ENCODE peak calls at places on chromosomes 7 and 10, in ten cellular contexts. Y, J, Z, Q, D, E, G, K, W and O are unnamed samples.

GRCh38 chr7:50436133-50436802 is 13.9 kb downstream of the FIGNL1 start:
- DNase-seq in Y (no peak), J (no peak), Z (no peak), Q (no peak), D (no peak), E (no peak), G (no peak), K (no peak), W (no peak), O (no peak)

GRCh38 chr10:27449571-27449970 is 54.5 kb upstream of the RAB18 start:
- DNase-seq in Y (no peak), J (no peak), Z (no peak), Q (no peak), D (no peak), E (no peak), G (no peak), K (no peak), W (no peak), O (peak)

GRCh38 chr10:24814568-24815313 is 91.1 kb upstream of the ARHGAP21 start:
- DNase-seq in Y (no peak), J (no peak), Z (no peak), Q (no peak), D (no peak), E (no peak), G (no peak), K (no peak), W (no peak), O (no peak)

GRCh38 chr7:106476751-106477150 is 184.2 kb downstream of the CCDC71L start:
- DNase-seq in Y (no peak), J (no peak), Z (no peak), Q (no peak), D (no peak), E (no peak), G (no peak), K (no peak), W (no peak), O (no peak)

GRCh38 chr7:50513166-50513871 is 51.9 kb downstream of the DDC start:
- DNase-seq in Y (no peak), J (no peak), Z (no peak), Q (no peak), D (peak), E (no peak), G (no peak), K (no peak), W (peak), O (peak)

GRCh38 chr7:76262683-76263402 is 39.6 kb upstream of the HSPB1 start:
- DNase-seq in Y (peak), J (peak), Z (no peak), Q (no peak), D (peak), E (peak), G (peak), K (peak), W (peak), O (peak)

GRCh38 chr7:14902589-14902963 is at the start of gene DGKB:
- DNase-seq in Y (peak), J (peak), Z (peak), Q (no peak), D (peak), E (peak), G (peak), K (peak), W (peak), O (no peak)

GRCh38 chr10:14416308-14416700 is 85.6 kb upstream of the FRMD4A start:
- DNase-seq in Y (no peak), J (no peak), Z (no peak), Q (no peak), D (no peak), E (no peak), G (no peak), K (no peak), W (no peak), O (no peak)

GRCh38 chr10:30041394-30042105 is 17.8 kb downstream of the JCAD start:
- DNase-seq in Y (no peak), J (no peak), Z (no peak), Q (no peak), D (no peak), E (no peak), G (no peak), K (no peak), W (no peak), O (no peak)

GRCh38 chr10:61901829-61902447 is 439 bp downstream of the ARID5B start:
- DNase-seq in Y (peak), J (no peak), Z (no peak), Q (no peak), D (peak), E (peak), G (peak), K (peak), W (peak), O (no peak)

GRCh38 chr7:91517408-91517807 is 253.2 kb downstream of the FZD1 start:
- DNase-seq in Y (no peak), J (no peak), Z (no peak), Q (no peak), D (no peak), E (no peak), G (no peak), K (no peak), W (no peak), O (no peak)

GRCh38 chr10:107576746-107577145 is 412.2 kb upstream of the SORCS1 start:
- DNase-seq in Y (no peak), J (no peak), Z (no peak), Q (no peak), D (peak), E (no peak), G (no peak), K (no peak), W (no peak), O (peak)

GRCh38 chr10:53387546-53387945 is 615.0 kb upstream of the MBL2 start:
- DNase-seq in Y (no peak), J (no peak), Z (no peak), Q (no peak), D (no peak), E (no peak), G (no peak), K (no peak), W (no peak), O (no peak)

GRCh38 chr10:75984067-75984466 is 552.6 kb downstream of the LRMDA start:
- DNase-seq in Y (no peak), J (no peak), Z (no peak), Q (no peak), D (no peak), E (peak), G (no peak), K (no peak), W (no peak), O (no peak)

GRCh38 chr7:4249241-4249640 is 432.9 kb upstream of the FOXK1 start:
- DNase-seq in Y (no peak), J (no peak), Z (no peak), Q (no peak), D (no peak), E (peak), G (no peak), K (no peak), W (no peak), O (no peak)

GRCh38 chr10:124831116-124831515 is 29.5 kb downstream of the ABRAXAS2 start:
- DNase-seq in Y (no peak), J (no peak), Z (no peak), Q (no peak), D (no peak), E (no peak), G (no peak), K (no peak), W (no peak), O (no peak)

GRCh38 chr7:139777304-139777890 is 401 bp downstream of the HIPK2 start:
- DNase-seq in Y (peak), J (peak), Z (peak), Q (peak), D (peak), E (peak), G (peak), K (peak), W (peak), O (no peak)

GRCh38 chr10:91389636-91390512 is 20.3 kb upstream of the HECTD2 start:
- DNase-seq in Y (peak), J (peak), Z (no peak), Q (no peak), D (no peak), E (no peak), G (no peak), K (peak), W (no peak), O (no peak)

GRCh38 chr10:1549591-1550290 is 187.6 kb downstream of the ADARB2 start:
- DNase-seq in Y (no peak), J (no peak), Z (no peak), Q (no peak), D (no peak), E (no peak), G (no peak), K (no peak), W (no peak), O (no peak)

GRCh38 chr7:6169805-6170520 is 102.5 kb downstream of the CYTH3 start:
- DNase-seq in Y (peak), J (no peak), Z (no peak), Q (no peak), D (no peak), E (peak), G (peak), K (no peak), W (no peak), O (no peak)

GRCh38 chr10:11225935-11226334 is 208.3 kb downstream of the CELF2 start:
- DNase-seq in Y (no peak), J (no peak), Z (peak), Q (peak), D (peak), E (no peak), G (peak), K (no peak), W (no peak), O (peak)

GRCh38 chr7:34320926-34321609 is 336.9 kb upstream of the NPSR1 start:
- DNase-seq in Y (peak), J (peak), Z (peak), Q (no peak), D (peak), E (peak), G (peak), K (peak), W (peak), O (peak)
- H3K4me3 ChIP-seq in Y (no peak), J (peak), Z (peak), Q (no peak), D (no peak), E (no peak), G (peak), K (peak), W (no peak), O (no peak)

GRCh38 chr10:122463466-122464157 is 2.3 kb downstream of the HTRA1 start:
- DNase-seq in Y (no peak), J (no peak), Z (no peak), Q (no peak), D (no peak), E (no peak), G (no peak), K (no peak), W (no peak), O (no peak)
- H3K4me3 ChIP-seq in Y (no peak), J (peak), Z (peak), Q (no peak), D (no peak), E (no peak), G (peak), K (peak), W (no peak), O (no peak)

GRCh38 chr7:129784437-129784782 is 168.3 kb downstream of the UBE2H start:
- DNase-seq in Y (peak), J (no peak), Z (no peak), Q (no peak), D (no peak), E (peak), G (no peak), K (no peak), W (no peak), O (no peak)

GRCh38 chr7:129786179-129786514 is 166.6 kb downstream of the UBE2H start:
- DNase-seq in Y (peak), J (no peak), Z (no peak), Q (no peak), D (no peak), E (peak), G (no peak), K (no peak), W (no peak), O (no peak)

GRCh38 chr7:129783097-129783919 is 169.5 kb downstream of the UBE2H start:
- DNase-seq in Y (peak), J (peak), Z (no peak), Q (no peak), D (no peak), E (peak), G (no peak), K (no peak), W (no peak), O (no peak)

GRCh38 chr7:129785457-129786178 is 167.1 kb downstream of the UBE2H start:
- DNase-seq in Y (peak), J (no peak), Z (no peak), Q (peak), D (no peak), E (peak), G (no peak), K (no peak), W (no peak), O (no peak)

DNA sequence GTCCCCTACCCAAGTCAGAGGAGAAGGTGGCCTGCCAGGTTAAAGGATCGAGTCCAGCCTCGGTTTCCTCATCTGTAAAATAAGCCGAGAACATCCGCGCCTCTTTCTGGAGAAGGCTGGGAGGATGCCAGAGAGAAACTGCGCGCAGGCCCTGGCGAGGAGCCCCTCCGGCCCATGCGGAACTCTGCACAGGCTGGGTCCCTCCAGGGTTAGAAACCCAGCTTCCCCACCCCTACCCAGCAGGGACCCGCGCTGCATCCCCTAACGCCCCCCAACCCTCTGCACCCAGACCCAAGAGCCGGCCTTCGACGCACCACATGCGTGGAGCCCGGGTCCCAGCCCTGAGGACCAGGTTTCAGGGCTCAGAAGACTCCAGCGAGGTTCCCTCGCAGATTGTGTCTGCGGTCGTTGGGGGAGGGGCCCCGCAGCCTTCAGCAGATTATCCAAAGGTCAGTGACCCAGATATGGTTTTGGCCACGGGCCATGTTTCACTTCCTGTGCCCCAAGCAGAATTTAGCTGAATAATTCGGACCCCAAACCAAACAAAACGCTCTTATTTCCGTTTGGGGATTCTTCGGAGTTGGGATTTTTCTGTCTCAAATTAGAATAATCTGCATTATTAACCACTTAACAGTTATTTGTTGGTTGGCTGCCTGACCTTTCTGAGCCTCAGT is 167.8 kb downstream of the UBE2H start:
- DNase-seq in Y (peak), J (peak), Z (no peak), Q (peak), D (peak), E (peak), G (peak), K (peak), W (no peak), O (no peak)
- H3K4me3 ChIP-seq in Y (no peak), J (no peak), Z (no peak), Q (peak), D (no peak), E (peak), G (no peak), K (peak), W (no peak), O (no peak)

GRCh38 chr7:101985646-101986199 is 168.3 kb downstream of the CUX1 start:
- DNase-seq in Y (peak), J (no peak), Z (no peak), Q (no peak), D (no peak), E (peak), G (no peak), K (peak), W (no peak), O (no peak)

GRCh38 chr7:101986335-101986734 is 168.9 kb downstream of the CUX1 start:
- DNase-seq in Y (no peak), J (no peak), Z (no peak), Q (no peak), D (no peak), E (no peak), G (no peak), K (no peak), W (no peak), O (no peak)

GRCh38 chr7:101984997-101985645 is 167.7 kb downstream of the CUX1 start:
- DNase-seq in Y (no peak), J (peak), Z (no peak), Q (peak), D (no peak), E (peak), G (no peak), K (no peak), W (no peak), O (no peak)

GRCh38 chr7:101983147-101983811 is 165.9 kb downstream of the CUX1 start:
- DNase-seq in Y (no peak), J (no peak), Z (no peak), Q (no peak), D (no peak), E (no peak), G (no peak), K (no peak), W (no peak), O (no peak)

DNA sequence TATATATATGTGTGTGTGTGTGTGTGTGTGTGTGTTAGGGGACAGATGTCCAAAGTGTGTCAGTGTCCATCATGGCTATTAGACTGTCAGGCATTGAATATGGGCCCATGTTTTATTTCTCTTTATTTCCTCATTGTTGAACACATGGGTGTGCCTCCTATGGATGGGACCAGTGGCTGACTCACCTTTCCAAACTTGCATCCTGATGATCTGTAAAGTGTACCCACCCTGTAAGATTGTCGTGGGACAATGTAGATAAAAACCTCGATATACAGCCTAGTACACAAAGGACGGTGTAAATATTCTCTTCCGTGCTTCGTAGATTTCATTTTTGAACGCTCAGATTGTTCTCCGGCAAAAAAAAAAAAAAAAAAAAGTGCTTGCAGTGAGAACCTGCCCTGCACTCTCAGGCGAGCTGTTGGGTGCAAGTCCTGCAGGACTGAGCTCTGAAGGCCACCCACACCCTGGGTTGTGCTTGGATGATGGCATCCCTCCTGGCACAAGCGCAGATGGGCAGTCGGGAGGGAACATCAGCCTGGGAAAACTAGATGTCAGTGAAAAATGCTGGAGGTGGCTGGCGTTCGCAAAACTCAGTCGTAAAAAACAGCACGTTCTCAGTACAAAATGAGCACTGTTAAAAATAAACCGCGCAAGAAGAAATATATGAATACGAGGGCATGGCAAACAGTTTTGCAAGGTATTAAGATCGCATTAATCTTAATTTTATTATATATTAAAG is 166.9 kb downstream of the CUX1 start:
- DNase-seq in Y (no peak), J (no peak), Z (no peak), Q (no peak), D (no peak), E (no peak), G (no peak), K (no peak), W (no peak), O (no peak)
- H3K4me3 ChIP-seq in Y (no peak), J (no peak), Z (no peak), Q (no peak), D (no peak), E (no peak), G (no peak), K (no peak), W (no peak), O (no peak)

DNA sequence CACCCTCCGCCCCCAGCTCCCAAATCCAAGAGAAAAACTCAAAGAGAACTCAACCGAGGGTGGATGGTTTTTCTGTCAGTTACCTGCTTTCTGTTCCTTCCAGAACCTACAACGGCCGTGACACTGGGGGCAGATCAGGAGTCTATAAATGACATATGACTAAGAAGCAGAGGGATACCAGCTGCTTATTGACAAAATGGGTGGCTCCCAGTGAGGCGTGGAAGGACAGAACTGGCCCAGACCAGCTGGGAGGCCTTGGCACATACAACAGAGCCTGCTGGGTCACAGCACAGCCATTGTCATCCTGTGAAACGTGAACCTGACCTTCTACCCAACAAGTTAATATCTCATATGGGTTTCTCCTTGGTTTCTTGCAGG is 84.3 kb upstream of the ADRB1 start:
- DNase-seq in Y (no peak), J (no peak), Z (no peak), Q (peak), D (no peak), E (no peak), G (peak), K (no peak), W (no peak), O (peak)
- H3K4me3 ChIP-seq in Y (no peak), J (no peak), Z (no peak), Q (no peak), D (no peak), E (no peak), G (no peak), K (no peak), W (no peak), O (no peak)

GRCh38 chr7:27168265-27168947 is 3.1 kb upstream of the HOXA9 start:
- DNase-seq in Y (no peak), J (peak), Z (peak), Q (no peak), D (no peak), E (peak), G (peak), K (peak), W (no peak), O (no peak)
- H3K4me3 ChIP-seq in Y (no peak), J (no peak), Z (no peak), Q (no peak), D (no peak), E (no peak), G (no peak), K (no peak), W (no peak), O (no peak)

GRCh38 chr10:8032558-8032957 is 21.9 kb upstream of the GATA3 start:
- DNase-seq in Y (no peak), J (no peak), Z (no peak), Q (no peak), D (no peak), E (no peak), G (no peak), K (no peak), W (no peak), O (no peak)
- H3K4me3 ChIP-seq in Y (no peak), J (no peak), Z (no peak), Q (no peak), D (no peak), E (no peak), G (no peak), K (no peak), W (no peak), O (no peak)

GRCh38 chr7:29247232-29247961 is 52.8 kb downstream of the CHN2 start:
- DNase-seq in Y (no peak), J (no peak), Z (no peak), Q (no peak), D (no peak), E (no peak), G (no peak), K (no peak), W (no peak), O (no peak)
- H3K4me3 ChIP-seq in Y (no peak), J (no peak), Z (no peak), Q (no peak), D (no peak), E (no peak), G (no peak), K (no peak), W (no peak), O (no peak)

DNA sequence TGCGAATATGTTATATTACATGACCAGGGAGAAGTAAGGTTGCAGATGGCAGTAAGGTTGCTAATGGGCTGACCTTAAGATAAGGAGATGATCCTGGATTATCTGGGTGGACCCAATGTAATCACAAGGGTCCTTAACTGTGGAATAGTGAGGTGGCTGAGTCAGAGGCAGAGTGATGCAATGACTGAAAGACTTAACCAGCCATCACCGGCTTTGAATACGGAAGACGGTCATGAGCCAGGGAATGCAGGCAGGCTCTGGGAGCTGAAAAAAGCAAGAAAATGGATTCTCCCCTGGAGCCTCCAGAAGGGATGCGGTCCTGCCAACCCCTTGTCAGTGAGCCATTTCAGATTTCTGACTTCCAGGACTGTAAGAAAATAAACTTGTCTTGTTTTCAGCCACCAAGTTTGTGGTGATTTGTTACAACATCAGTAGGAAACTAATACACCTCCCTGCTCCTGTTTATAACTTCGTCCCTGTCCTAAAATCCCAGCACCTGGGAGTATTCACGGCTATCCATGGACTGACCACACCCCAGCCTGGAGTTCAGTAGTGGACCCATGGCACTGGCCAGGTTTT is 4.6 kb upstream of the C10orf95 start:
- DNase-seq in Y (no peak), J (no peak), Z (peak), Q (no peak), D (no peak), E (peak), G (no peak), K (peak), W (no peak), O (no peak)
- H3K4me3 ChIP-seq in Y (no peak), J (no peak), Z (no peak), Q (no peak), D (no peak), E (no peak), G (no peak), K (no peak), W (no peak), O (no peak)